ENCODE peak calls at places on chromosomes 4 and X, in six cellular contexts. V is HepG2, L is GM12891, D is H1, G is K562, S is GM12878. R is an unnamed sample.

GRCh38 chr4:84825701-84826100 is 140.8 kb downstream of the WDFY3 start:
- DNase-seq in D (no peak), V (no peak), S (no peak), L (no peak), G (no peak), R (no peak)

GRCh38 chrX:40471965-40472648 is 108.7 kb upstream of the ATP6AP2 start:
- DNase-seq in G (peak; percentile 27), L (no peak), V (peak; percentile 35), S (peak; percentile 33), D (no peak), R (no peak)

GRCh38 chr4:181821039-181822004 is 421.9 kb upstream of the TENM3 start:
- DNase-seq in G (no peak), L (no peak), V (no peak), S (no peak), D (no peak), R (no peak)

GRCh38 chr4:120730777-120731320 is 191.7 kb downstream of the PRDM5 start:
- DNase-seq in L (no peak), V (no peak), S (no peak), D (no peak), G (no peak), R (no peak)

GRCh38 chr4:151576627-151577026 is 167.7 kb downstream of the FHIP1A start:
- DNase-seq in L (no peak), G (no peak), V (no peak), S (no peak), D (no peak), R (no peak)

GRCh38 chr4:105896461-105896939 is 1.2 kb downstream of the NPNT start:
- DNase-seq in V (no peak), G (no peak), S (no peak), L (peak; percentile 2), D (no peak), R (peak; percentile 13)

GRCh38 chr4:10134141-10134540 is 17.5 kb upstream of the WDR1 start:
- DNase-seq in L (no peak), G (peak; percentile 20), S (no peak), D (no peak), V (no peak), R (no peak)

GRCh38 chr4:3304831-3305609 is 12.2 kb downstream of the RGS12 start:
- DNase-seq in D (no peak), S (no peak), L (no peak), V (no peak), G (no peak), R (no peak)

GRCh38 chr4:168564024-168564423 is 67.2 kb downstream of the PALLD start:
- DNase-seq in V (no peak), D (no peak), S (no peak), L (no peak), G (no peak), R (no peak)

GRCh38 chrX:65300104-65300809 is 234.3 kb downstream of the LAS1L start:
- DNase-seq in G (no peak), D (peak; percentile 21), S (no peak), V (peak; percentile 0), L (no peak), R (no peak)

GRCh38 chrX:32530802-32531403 is 680.4 kb downstream of the DMD start:
- DNase-seq in V (peak; percentile 21), G (peak; percentile 49), L (no peak), S (no peak), D (no peak), R (no peak)

GRCh38 chr4:101825953-101826352 is 35.4 kb downstream of the BANK1 start:
- DNase-seq in G (no peak), D (no peak), L (no peak), V (no peak), S (no peak), R (no peak)

GRCh38 chr4:139728840-139729239 is 63.2 kb downstream of the MGST2 start:
- DNase-seq in D (no peak), V (peak; percentile 38), S (no peak), L (no peak), G (no peak), R (no peak)

GRCh38 chr4:86048426-86048825 is 311.4 kb downstream of the MAPK10 start:
- DNase-seq in S (no peak), V (no peak), L (no peak), D (no peak), G (no peak), R (no peak)

DNA sequence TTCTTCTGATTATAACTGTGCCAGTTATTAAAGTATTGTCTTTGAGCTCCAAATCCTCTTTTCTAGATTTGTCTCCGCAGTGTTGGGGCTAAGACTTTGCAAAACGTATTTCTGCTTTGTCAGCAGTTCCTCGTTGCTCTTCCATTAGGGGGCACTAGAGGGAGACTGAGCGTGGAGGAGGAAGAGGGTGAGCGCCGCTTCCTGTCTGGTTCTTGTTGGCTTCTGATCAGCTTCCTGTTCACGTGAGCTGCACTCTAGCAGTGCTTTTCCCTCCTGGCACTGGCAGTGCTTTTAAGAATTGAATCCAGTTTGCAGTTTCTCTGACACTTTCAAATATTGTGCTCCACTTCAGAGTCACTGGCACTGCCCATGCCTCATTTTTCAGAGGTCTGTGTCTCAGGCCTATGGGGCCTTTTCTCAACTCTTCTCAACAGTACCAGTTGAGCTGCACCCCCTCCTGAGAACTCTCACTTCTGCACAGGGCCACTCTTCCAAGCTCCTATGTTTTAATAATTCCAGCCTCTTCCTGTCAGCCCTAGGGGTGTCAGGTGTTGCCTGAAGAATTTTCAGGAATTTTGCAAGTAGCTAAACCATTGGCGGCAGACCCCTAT is 54.4 kb upstream of the LCORL start:
- DNase-seq in G (peak; percentile 74), D (peak; percentile 17), V (peak; percentile 56), L (no peak), S (no peak), R (no peak)
- TF ChIP-seq TAF1 in G (no peak), D (no peak), V (no peak), L (no peak), S (no peak), R (no peak)

DNA sequence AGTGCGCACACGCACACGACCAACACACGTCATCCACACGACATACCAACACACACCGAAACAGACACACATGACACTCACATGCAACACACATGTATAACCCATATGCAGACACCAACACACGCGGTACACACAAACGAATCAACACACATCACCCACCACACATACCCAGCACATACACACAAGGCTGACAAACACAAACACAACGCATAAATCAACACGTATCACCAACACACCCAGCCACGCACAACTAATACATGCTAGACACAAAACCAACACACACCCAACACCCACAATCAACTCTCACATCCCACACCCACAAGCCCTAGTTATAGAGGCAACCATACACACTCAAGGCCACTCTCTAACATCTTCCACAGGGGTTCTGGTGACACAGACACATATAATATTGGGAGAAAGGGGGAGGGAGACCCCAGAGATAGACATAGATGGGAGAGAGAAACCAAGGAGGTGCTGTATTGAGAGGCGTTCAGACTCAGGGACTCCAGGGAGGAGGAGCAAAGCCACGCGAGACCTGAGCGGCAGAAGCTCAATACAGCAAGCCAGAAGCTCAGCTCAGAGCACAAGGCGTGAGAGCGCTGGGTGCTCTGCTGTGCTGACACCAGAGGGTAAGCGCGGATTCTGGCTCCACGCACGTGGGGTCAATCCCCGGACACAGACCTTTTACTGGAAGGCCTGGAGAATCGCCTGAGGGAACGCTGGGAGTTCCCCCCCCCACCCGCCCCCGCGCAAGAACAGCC is 8.5 kb downstream of the MSX1 start:
- DNase-seq in D (no peak), L (no peak), G (no peak), S (no peak), V (no peak), R (no peak)
- TF ChIP-seq POLR2AphosphoS5 in D (no peak), L (no peak), G (no peak), S (no peak), V (no peak), R (no peak)

GRCh38 chr4:185534850-185535761 is at the start of gene PDLIM3:
- DNase-seq in G (peak; percentile 51), S (no peak), V (peak; percentile 27), D (no peak), L (peak; percentile 29), R (peak; percentile 42)

GRCh38 chr4:185532327-185532726 is 3.0 kb downstream of the PDLIM3 start:
- DNase-seq in G (no peak), D (no peak), L (no peak), V (no peak), S (no peak), R (no peak)

GRCh38 chr4:185535818-185536729 is 767 bp upstream of the PDLIM3 start:
- DNase-seq in D (no peak), L (no peak), V (no peak), S (no peak), G (no peak), R (no peak)

GRCh38 chr4:185534534-185534849 is 815 bp downstream of the PDLIM3 start:
- DNase-seq in L (no peak), V (no peak), D (no peak), G (no peak), S (no peak), R (no peak)

DNA sequence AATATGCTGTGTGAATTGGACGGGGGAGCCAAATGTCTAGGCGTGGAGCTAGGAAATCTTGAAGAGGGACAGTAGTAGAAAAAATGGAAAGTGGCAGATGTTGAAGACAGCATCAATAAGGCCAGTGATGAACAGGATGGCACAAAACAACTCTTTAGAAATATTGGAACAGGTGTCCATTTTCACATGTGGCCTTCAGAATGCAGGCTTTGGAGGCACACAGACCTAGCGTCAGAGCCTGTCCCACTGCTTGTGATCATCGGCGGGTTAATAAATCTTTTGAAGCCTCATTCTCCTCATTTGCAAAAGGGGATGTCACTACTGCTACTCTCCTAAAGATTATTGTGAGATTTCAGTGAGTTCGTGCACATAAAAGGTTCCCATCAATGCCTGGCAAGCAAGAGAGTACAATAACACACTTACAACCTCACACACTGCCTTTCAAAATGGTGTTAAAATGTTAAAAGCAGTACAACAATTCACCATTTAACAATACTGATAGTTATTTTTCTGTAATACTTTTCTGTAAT is 2.4 kb downstream of the PDLIM3 start:
- DNase-seq in G (no peak), S (no peak), D (no peak), V (no peak), L (no peak), R (no peak)
- TF ChIP-seq POLR2A in G (no peak), S (no peak), D (no peak), V (no peak), L (no peak), R (no peak)

DNA sequence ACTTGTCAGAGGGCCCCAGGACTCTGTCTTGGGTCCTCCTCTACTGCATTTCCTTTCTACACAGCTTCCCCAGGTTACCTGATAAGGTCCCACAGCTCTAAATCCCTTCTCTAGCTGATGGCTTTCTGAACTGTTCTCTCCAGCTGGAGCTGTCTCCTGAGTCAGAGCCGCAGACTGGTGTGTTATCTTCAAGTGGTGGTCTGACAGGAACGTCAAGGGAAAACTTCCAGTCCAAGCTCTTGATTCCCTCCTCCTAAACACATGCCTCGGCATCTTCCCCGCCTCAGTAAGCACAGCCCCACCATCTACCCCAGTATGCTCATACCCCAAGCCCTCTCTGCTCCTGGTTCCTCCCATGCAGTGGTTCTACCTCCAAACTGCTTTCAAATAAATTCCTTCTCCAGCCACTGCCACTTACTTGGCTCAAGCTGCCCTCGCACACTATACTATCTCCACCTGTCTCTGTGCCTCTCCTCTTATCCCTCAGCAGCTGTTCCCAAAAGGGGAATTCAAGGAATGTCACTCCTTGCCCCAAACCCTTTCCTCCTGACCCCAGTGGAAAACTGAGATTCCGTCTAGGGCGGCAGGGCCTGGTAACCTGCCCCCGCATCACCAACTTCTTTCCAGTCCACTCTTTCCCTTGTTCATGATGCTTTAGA is 17.2 kb upstream of the CENPU start:
- DNase-seq in V (no peak), G (peak; percentile 32), L (no peak), S (no peak), D (no peak), R (no peak)
- TF ChIP-seq TAF1 in V (no peak), G (no peak), L (no peak), S (no peak), D (no peak), R (no peak)